ENCODE peak calls at places on chromosomes 1 and 21, in eight cellular contexts. One of them, this sample, is unnamed.

GRCh38 chr1:5980314-5981008 is 11.8 kb downstream of the NPHP4 start:
- DNase-seq in COR-L47: peak; percentile 78
- DNase-seq in hippocampal formation: no peak
- DNase-seq in foreskin fibroblast: no peak
- DNase-seq in EH: peak; percentile 52
- DNase-seq in PC-3: no peak
- DNase-seq in stimulated activated CD8-positive, alpha-beta memory T cell treated with anti-CD3 and anti-CD28 coated beads, Interleukin-7, amount 100 ng/mL, for 1 hour: no peak
- DNase-seq in activated T-cell treated with anti-CD3 and anti-CD28 coated beads, Interleukin-2, amount 50 U/mL, for 4 hours: no peak
- DNase-seq in this sample: no peak

GRCh38 chr1:167544447-167544846 is 9.1 kb downstream of the CREG1 start:
- DNase-seq in COR-L47: no peak
- DNase-seq in hippocampal formation: no peak
- DNase-seq in activated T-cell treated with anti-CD3 and anti-CD28 coated beads, Interleukin-2, amount 50 U/mL, for 4 hours: no peak
- DNase-seq in foreskin fibroblast: no peak
- DNase-seq in stimulated activated CD8-positive, alpha-beta memory T cell treated with anti-CD3 and anti-CD28 coated beads, Interleukin-7, amount 100 ng/mL, for 1 hour: no peak
- DNase-seq in PC-3: peak; percentile 83
- DNase-seq in EH: no peak
- DNase-seq in this sample: no peak

GRCh38 chr1:149986486-149987296 is 23.8 kb downstream of the OTUD7B start:
- DNase-seq in COR-L47: no peak
- DNase-seq in stimulated activated CD8-positive, alpha-beta memory T cell treated with anti-CD3 and anti-CD28 coated beads, Interleukin-7, amount 100 ng/mL, for 1 hour: no peak
- DNase-seq in EH: peak; percentile 96
- DNase-seq in hippocampal formation: no peak
- DNase-seq in foreskin fibroblast: peak; percentile 70
- DNase-seq in PC-3: peak; percentile 31
- DNase-seq in activated T-cell treated with anti-CD3 and anti-CD28 coated beads, Interleukin-2, amount 50 U/mL, for 4 hours: no peak
- DNase-seq in this sample: no peak

GRCh38 chr1:27395441-27396195 is 3.2 kb downstream of the GPR3 start:
- DNase-seq in PC-3: peak; percentile 85
- DNase-seq in hippocampal formation: peak; percentile 46
- DNase-seq in activated T-cell treated with anti-CD3 and anti-CD28 coated beads, Interleukin-2, amount 50 U/mL, for 4 hours: peak; percentile 78
- DNase-seq in foreskin fibroblast: peak; percentile 60
- DNase-seq in stimulated activated CD8-positive, alpha-beta memory T cell treated with anti-CD3 and anti-CD28 coated beads, Interleukin-7, amount 100 ng/mL, for 1 hour: peak; percentile 56
- DNase-seq in EH: peak; percentile 70
- DNase-seq in COR-L47: peak; percentile 52
- DNase-seq in this sample: peak; percentile 38

GRCh38 chr1:70866522-70867256 is 180.9 kb downstream of the PTGER3 start:
- DNase-seq in stimulated activated CD8-positive, alpha-beta memory T cell treated with anti-CD3 and anti-CD28 coated beads, Interleukin-7, amount 100 ng/mL, for 1 hour: no peak
- DNase-seq in hippocampal formation: no peak
- DNase-seq in PC-3: no peak
- DNase-seq in COR-L47: no peak
- DNase-seq in EH: no peak
- DNase-seq in foreskin fibroblast: no peak
- DNase-seq in activated T-cell treated with anti-CD3 and anti-CD28 coated beads, Interleukin-2, amount 50 U/mL, for 4 hours: no peak
- DNase-seq in this sample: no peak

GRCh38 chr1:117436528-117436927 is 69.3 kb downstream of the MAN1A2 start:
- DNase-seq in hippocampal formation: no peak
- DNase-seq in stimulated activated CD8-positive, alpha-beta memory T cell treated with anti-CD3 and anti-CD28 coated beads, Interleukin-7, amount 100 ng/mL, for 1 hour: no peak
- DNase-seq in PC-3: no peak
- DNase-seq in foreskin fibroblast: no peak
- DNase-seq in activated T-cell treated with anti-CD3 and anti-CD28 coated beads, Interleukin-2, amount 50 U/mL, for 4 hours: no peak
- DNase-seq in COR-L47: no peak
- DNase-seq in EH: no peak
- DNase-seq in this sample: no peak

GRCh38 chr1:160777486-160778089 is 18.4 kb upstream of the LY9 start:
- DNase-seq in stimulated activated CD8-positive, alpha-beta memory T cell treated with anti-CD3 and anti-CD28 coated beads, Interleukin-7, amount 100 ng/mL, for 1 hour: no peak
- DNase-seq in COR-L47: peak; percentile 11
- DNase-seq in activated T-cell treated with anti-CD3 and anti-CD28 coated beads, Interleukin-2, amount 50 U/mL, for 4 hours: peak; percentile 41
- DNase-seq in foreskin fibroblast: no peak
- DNase-seq in hippocampal formation: no peak
- DNase-seq in EH: peak; percentile 15
- DNase-seq in PC-3: peak; percentile 70
- DNase-seq in this sample: no peak

GRCh38 chr21:28099296-28099695 is 893.4 kb downstream of the LTN1 start:
- DNase-seq in PC-3: no peak
- DNase-seq in hippocampal formation: no peak
- DNase-seq in EH: peak; percentile 9
- DNase-seq in stimulated activated CD8-positive, alpha-beta memory T cell treated with anti-CD3 and anti-CD28 coated beads, Interleukin-7, amount 100 ng/mL, for 1 hour: no peak
- DNase-seq in foreskin fibroblast: no peak
- DNase-seq in COR-L47: no peak
- DNase-seq in activated T-cell treated with anti-CD3 and anti-CD28 coated beads, Interleukin-2, amount 50 U/mL, for 4 hours: no peak
- DNase-seq in this sample: no peak

GRCh38 chr1:220680085-220680687 is 10.0 kb upstream of the C1orf115 start:
- DNase-seq in activated T-cell treated with anti-CD3 and anti-CD28 coated beads, Interleukin-2, amount 50 U/mL, for 4 hours: no peak
- DNase-seq in hippocampal formation: no peak
- DNase-seq in foreskin fibroblast: peak; percentile 19
- DNase-seq in COR-L47: peak; percentile 28
- DNase-seq in EH: peak; percentile 48
- DNase-seq in stimulated activated CD8-positive, alpha-beta memory T cell treated with anti-CD3 and anti-CD28 coated beads, Interleukin-7, amount 100 ng/mL, for 1 hour: no peak
- DNase-seq in PC-3: peak; percentile 73
- DNase-seq in this sample: no peak

GRCh38 chr1:70840260-70840953 is 207.2 kb downstream of the PTGER3 start:
- DNase-seq in hippocampal formation: no peak
- DNase-seq in COR-L47: no peak
- DNase-seq in stimulated activated CD8-positive, alpha-beta memory T cell treated with anti-CD3 and anti-CD28 coated beads, Interleukin-7, amount 100 ng/mL, for 1 hour: no peak
- DNase-seq in activated T-cell treated with anti-CD3 and anti-CD28 coated beads, Interleukin-2, amount 50 U/mL, for 4 hours: no peak
- DNase-seq in foreskin fibroblast: no peak
- DNase-seq in PC-3: no peak
- DNase-seq in EH: peak; percentile 30
- DNase-seq in this sample: no peak

GRCh38 chr1:64734289-64734652 is 10.6 kb upstream of the RAVER2 start:
- DNase-seq in activated T-cell treated with anti-CD3 and anti-CD28 coated beads, Interleukin-2, amount 50 U/mL, for 4 hours: no peak
- DNase-seq in EH: no peak
- DNase-seq in foreskin fibroblast: no peak
- DNase-seq in hippocampal formation: no peak
- DNase-seq in stimulated activated CD8-positive, alpha-beta memory T cell treated with anti-CD3 and anti-CD28 coated beads, Interleukin-7, amount 100 ng/mL, for 1 hour: no peak
- DNase-seq in COR-L47: no peak
- DNase-seq in PC-3: no peak
- DNase-seq in this sample: no peak

GRCh38 chr1:77511440-77511840 is 171.0 kb downstream of the ZZZ3 start:
- DNase-seq in PC-3: peak; percentile 87
- DNase-seq in activated T-cell treated with anti-CD3 and anti-CD28 coated beads, Interleukin-2, amount 50 U/mL, for 4 hours: no peak
- DNase-seq in EH: peak; percentile 98
- DNase-seq in COR-L47: no peak
- DNase-seq in stimulated activated CD8-positive, alpha-beta memory T cell treated with anti-CD3 and anti-CD28 coated beads, Interleukin-7, amount 100 ng/mL, for 1 hour: no peak
- DNase-seq in hippocampal formation: no peak
- DNase-seq in foreskin fibroblast: peak; percentile 87
- DNase-seq in this sample: no peak

GRCh38 chr1:204348722-204349121 is 11.0 kb downstream of the PLEKHA6 start:
- DNase-seq in activated T-cell treated with anti-CD3 and anti-CD28 coated beads, Interleukin-2, amount 50 U/mL, for 4 hours: no peak
- DNase-seq in hippocampal formation: no peak
- DNase-seq in foreskin fibroblast: peak; percentile 42
- DNase-seq in EH: peak; percentile 69
- DNase-seq in stimulated activated CD8-positive, alpha-beta memory T cell treated with anti-CD3 and anti-CD28 coated beads, Interleukin-7, amount 100 ng/mL, for 1 hour: no peak
- DNase-seq in PC-3: no peak
- DNase-seq in COR-L47: no peak
- DNase-seq in this sample: no peak

GRCh38 chr21:18655927-18656326 is 252.3 kb upstream of the TMPRSS15 start:
- DNase-seq in COR-L47: no peak
- DNase-seq in foreskin fibroblast: no peak
- DNase-seq in hippocampal formation: no peak
- DNase-seq in stimulated activated CD8-positive, alpha-beta memory T cell treated with anti-CD3 and anti-CD28 coated beads, Interleukin-7, amount 100 ng/mL, for 1 hour: no peak
- DNase-seq in activated T-cell treated with anti-CD3 and anti-CD28 coated beads, Interleukin-2, amount 50 U/mL, for 4 hours: no peak
- DNase-seq in PC-3: no peak
- DNase-seq in EH: no peak
- DNase-seq in this sample: no peak

GRCh38 chr1:204074274-204075115 is 1.6 kb downstream of the SOX13 start:
- DNase-seq in COR-L47: peak; percentile 52
- DNase-seq in foreskin fibroblast: peak; percentile 63
- DNase-seq in PC-3: peak; percentile 51
- DNase-seq in activated T-cell treated with anti-CD3 and anti-CD28 coated beads, Interleukin-2, amount 50 U/mL, for 4 hours: no peak
- DNase-seq in hippocampal formation: peak; percentile 46
- DNase-seq in EH: peak; percentile 74
- DNase-seq in stimulated activated CD8-positive, alpha-beta memory T cell treated with anti-CD3 and anti-CD28 coated beads, Interleukin-7, amount 100 ng/mL, for 1 hour: no peak
- DNase-seq in this sample: no peak

GRCh38 chr1:88943221-88943620 is 49.2 kb downstream of the KYAT3 start:
- DNase-seq in COR-L47: no peak
- DNase-seq in activated T-cell treated with anti-CD3 and anti-CD28 coated beads, Interleukin-2, amount 50 U/mL, for 4 hours: no peak
- DNase-seq in PC-3: peak; percentile 47
- DNase-seq in stimulated activated CD8-positive, alpha-beta memory T cell treated with anti-CD3 and anti-CD28 coated beads, Interleukin-7, amount 100 ng/mL, for 1 hour: no peak
- DNase-seq in hippocampal formation: no peak
- DNase-seq in EH: no peak
- DNase-seq in foreskin fibroblast: no peak
- DNase-seq in this sample: no peak

GRCh38 chr1:162193815-162194214 is 124.3 kb downstream of the NOS1AP start:
- DNase-seq in PC-3: no peak
- DNase-seq in EH: no peak
- DNase-seq in COR-L47: no peak
- DNase-seq in hippocampal formation: no peak
- DNase-seq in foreskin fibroblast: no peak
- DNase-seq in stimulated activated CD8-positive, alpha-beta memory T cell treated with anti-CD3 and anti-CD28 coated beads, Interleukin-7, amount 100 ng/mL, for 1 hour: no peak
- DNase-seq in activated T-cell treated with anti-CD3 and anti-CD28 coated beads, Interleukin-2, amount 50 U/mL, for 4 hours: no peak
- DNase-seq in this sample: no peak

GRCh38 chr1:81670286-81670685 is 130.4 kb upstream of the ADGRL2 start:
- DNase-seq in stimulated activated CD8-positive, alpha-beta memory T cell treated with anti-CD3 and anti-CD28 coated beads, Interleukin-7, amount 100 ng/mL, for 1 hour: no peak
- DNase-seq in COR-L47: peak; percentile 76
- DNase-seq in EH: peak; percentile 87
- DNase-seq in hippocampal formation: no peak
- DNase-seq in PC-3: peak; percentile 96
- DNase-seq in foreskin fibroblast: peak; percentile 92
- DNase-seq in activated T-cell treated with anti-CD3 and anti-CD28 coated beads, Interleukin-2, amount 50 U/mL, for 4 hours: no peak
- DNase-seq in this sample: no peak

GRCh38 chr1:111484391-111484790 is 10.6 kb downstream of the C1orf162 start:
- DNase-seq in PC-3: no peak
- DNase-seq in activated T-cell treated with anti-CD3 and anti-CD28 coated beads, Interleukin-2, amount 50 U/mL, for 4 hours: no peak
- DNase-seq in EH: peak; percentile 30
- DNase-seq in stimulated activated CD8-positive, alpha-beta memory T cell treated with anti-CD3 and anti-CD28 coated beads, Interleukin-7, amount 100 ng/mL, for 1 hour: no peak
- DNase-seq in hippocampal formation: no peak
- DNase-seq in COR-L47: no peak
- DNase-seq in foreskin fibroblast: no peak
- DNase-seq in this sample: no peak

GRCh38 chr1:233673146-233673946 is 59.4 kb downstream of the KCNK1 start:
- DNase-seq in foreskin fibroblast: no peak
- DNase-seq in hippocampal formation: no peak
- DNase-seq in COR-L47: no peak
- DNase-seq in PC-3: no peak
- DNase-seq in EH: no peak
- DNase-seq in activated T-cell treated with anti-CD3 and anti-CD28 coated beads, Interleukin-2, amount 50 U/mL, for 4 hours: no peak
- DNase-seq in stimulated activated CD8-positive, alpha-beta memory T cell treated with anti-CD3 and anti-CD28 coated beads, Interleukin-7, amount 100 ng/mL, for 1 hour: no peak
- DNase-seq in this sample: no peak

GRCh38 chr1:245537992-245538391 is 383.2 kb downstream of the KIF26B start:
- DNase-seq in foreskin fibroblast: peak; percentile 2
- DNase-seq in EH: peak; percentile 39
- DNase-seq in stimulated activated CD8-positive, alpha-beta memory T cell treated with anti-CD3 and anti-CD28 coated beads, Interleukin-7, amount 100 ng/mL, for 1 hour: no peak
- DNase-seq in hippocampal formation: no peak
- DNase-seq in COR-L47: no peak
- DNase-seq in PC-3: no peak
- DNase-seq in activated T-cell treated with anti-CD3 and anti-CD28 coated beads, Interleukin-2, amount 50 U/mL, for 4 hours: no peak
- DNase-seq in this sample: no peak

GRCh38 chr1:171468120-171468790 is 17.1 kb upstream of the PRRC2C start:
- DNase-seq in hippocampal formation: no peak
- DNase-seq in PC-3: peak; percentile 69
- DNase-seq in activated T-cell treated with anti-CD3 and anti-CD28 coated beads, Interleukin-2, amount 50 U/mL, for 4 hours: no peak
- DNase-seq in COR-L47: no peak
- DNase-seq in stimulated activated CD8-positive, alpha-beta memory T cell treated with anti-CD3 and anti-CD28 coated beads, Interleukin-7, amount 100 ng/mL, for 1 hour: no peak
- DNase-seq in foreskin fibroblast: peak; percentile 24
- DNase-seq in EH: peak; percentile 62
- DNase-seq in this sample: no peak

GRCh38 chr1:23424171-23424959 is at the start of gene TCEA3:
- DNase-seq in COR-L47: no peak
- DNase-seq in hippocampal formation: no peak
- DNase-seq in stimulated activated CD8-positive, alpha-beta memory T cell treated with anti-CD3 and anti-CD28 coated beads, Interleukin-7, amount 100 ng/mL, for 1 hour: no peak
- DNase-seq in EH: peak; percentile 55
- DNase-seq in activated T-cell treated with anti-CD3 and anti-CD28 coated beads, Interleukin-2, amount 50 U/mL, for 4 hours: peak; percentile 14
- DNase-seq in PC-3: peak; percentile 19
- DNase-seq in foreskin fibroblast: no peak
- DNase-seq in this sample: no peak

This sample was measured in stimulated activated CD4-positive, alpha-beta T cell treated with anti-CD3 and anti-CD28 coated beads, TNF-alpha, amount 100 ng/mL, for 1 hour.